ENCODE peak calls at places on chromosomes 1 and 21, in eight cellular contexts. Z, S, U, W, D, H, T and R are unnamed samples.

GRCh38 chr1:201125019-201125418 is 2.0 kb downstream of the ASCL5 start:
- DNase-seq in Z (no peak), S (no peak), U (no peak), W (no peak), D (no peak), H (no peak), T (no peak), R (no peak)

GRCh38 chr1:166169182-166169581 is 2.4 kb upstream of the FAM78B start:
- DNase-seq in Z (no peak), S (no peak), U (no peak), W (no peak), D (no peak), H (no peak), T (no peak), R (peak)

GRCh38 chr1:26360051-26360806 is 6.3 kb upstream of the CRYBG2 start:
- DNase-seq in Z (peak), S (no peak), U (peak), W (peak), D (no peak), H (no peak), T (no peak), R (peak)

GRCh38 chr1:59604191-59604590 is 210.6 kb upstream of the HOOK1 start:
- DNase-seq in Z (no peak), S (no peak), U (no peak), W (no peak), D (no peak), H (no peak), T (no peak), R (no peak)

GRCh38 chr21:29145837-29146453 is 15.5 kb downstream of the MAP3K7CL start:
- DNase-seq in Z (no peak), S (no peak), U (no peak), W (no peak), D (no peak), H (no peak), T (peak), R (no peak)

GRCh38 chr1:245322673-245323072 is 167.9 kb downstream of the KIF26B start:
- DNase-seq in Z (no peak), S (no peak), U (no peak), W (no peak), D (no peak), H (no peak), T (no peak), R (no peak)

GRCh38 chr1:212628056-212628455 is 19.5 kb downstream of the ATF3 start:
- DNase-seq in Z (no peak), S (no peak), U (no peak), W (no peak), D (no peak), H (no peak), T (no peak), R (no peak)

GRCh38 chr1:111768625-111769024 is 12.9 kb downstream of the DDX20 start:
- DNase-seq in Z (no peak), S (no peak), U (no peak), W (no peak), D (no peak), H (no peak), T (no peak), R (no peak)

GRCh38 chr1:209207126-209207700 is 376.3 kb upstream of the CAMK1G start:
- DNase-seq in Z (no peak), S (no peak), U (no peak), W (no peak), D (no peak), H (no peak), T (no peak), R (no peak)

GRCh38 chr1:234111458-234112142 is 207.1 kb downstream of the SLC35F3 start:
- DNase-seq in Z (no peak), S (no peak), U (no peak), W (peak), D (no peak), H (peak), T (peak), R (no peak)

GRCh38 chr1:227437495-227438008 is 119.3 kb upstream of the CDC42BPA start:
- DNase-seq in Z (peak), S (no peak), U (no peak), W (no peak), D (no peak), H (peak), T (no peak), R (no peak)

GRCh38 chr21:30717105-30717504 is 1.5 kb downstream of the KRTAP21-3 start:
- DNase-seq in Z (no peak), S (no peak), U (no peak), W (no peak), D (no peak), H (no peak), T (no peak), R (no peak)

GRCh38 chr1:55224729-55225128 is 9.6 kb upstream of the USP24 start:
- DNase-seq in Z (no peak), S (no peak), U (no peak), W (no peak), D (no peak), H (no peak), T (no peak), R (no peak)